ENCODE peak calls at places on chromosome 2, in four cellular contexts. S is H1, J is GM12878, Z is HepG2. I is an unnamed sample.

GRCh38 chr2:120722603-120723421 is 12.9 kb upstream of the GLI2 start:
- DNase-seq in S (no peak), J (no peak), Z (peak), I (no peak)

GRCh38 chr2:240437861-240438809 is 2.7 kb downstream of the GPC1 start:
- DNase-seq in S (no peak), J (no peak), Z (peak), I (peak)

GRCh38 chr2:10300997-10301945 is 1.4 kb upstream of the HPCAL1 start:
- DNase-seq in S (no peak), J (no peak), Z (peak), I (no peak)

GRCh38 chr2:127559454-127559853 is 24.0 kb downstream of the MYO7B start:
- DNase-seq in S (no peak), J (no peak), Z (no peak), I (no peak)

GRCh38 chr2:98658816-98659486 is 50.6 kb downstream of the UNC50 start:
- DNase-seq in S (no peak), J (no peak), Z (no peak), I (no peak)

GRCh38 chr2:12170151-12170550 is 423.7 kb downstream of the LPIN1 start:
- DNase-seq in S (no peak), J (no peak), Z (no peak), I (no peak)

GRCh38 chr2:32938934-32939333 is 7.8 kb upstream of the LTBP1 start:
- DNase-seq in S (no peak), J (no peak), Z (no peak), I (no peak)

GRCh38 chr2:208042041-208042440 is 16.7 kb upstream of the PLEKHM3 start:
- DNase-seq in S (no peak), J (no peak), Z (peak), I (no peak)

DNA sequence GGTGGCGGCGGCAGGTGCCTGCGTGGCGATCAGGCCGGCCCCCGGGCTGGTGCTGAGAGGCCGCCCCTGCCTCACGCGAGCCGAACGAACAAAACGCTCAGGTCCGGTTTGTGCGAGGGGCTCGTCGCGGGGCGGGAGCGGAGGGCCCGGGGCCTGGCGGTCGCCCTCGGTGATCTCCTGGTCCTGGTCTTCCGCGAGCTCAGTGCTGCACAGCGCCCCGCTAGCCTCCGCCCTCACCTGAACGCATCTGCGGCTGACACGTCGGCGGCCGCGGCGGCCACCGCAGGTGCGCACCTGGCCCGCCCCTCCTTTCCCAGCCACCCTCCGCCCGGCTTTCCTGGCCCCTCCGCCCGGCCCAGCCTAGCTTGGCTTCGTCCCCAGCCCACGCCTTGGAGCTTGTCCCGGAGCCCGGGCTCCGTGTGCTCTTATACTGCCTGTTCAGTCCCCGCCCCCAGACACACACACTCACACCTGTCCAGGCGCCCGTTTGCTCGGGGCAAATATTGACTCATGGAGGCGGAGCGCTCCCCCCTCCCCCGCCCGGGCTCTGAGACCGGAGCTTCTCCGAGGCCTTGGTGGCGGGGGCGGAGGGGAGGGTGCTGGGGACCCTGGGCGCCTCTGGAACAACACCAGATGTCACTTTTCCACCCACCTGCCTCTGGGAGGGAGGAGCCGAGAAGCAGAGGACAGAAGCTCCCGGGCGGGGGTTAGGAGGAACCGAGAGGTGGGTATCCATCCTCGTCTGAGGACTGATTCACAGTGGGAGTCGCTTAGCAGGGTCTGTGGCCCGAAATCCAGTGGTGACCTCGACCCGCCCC is 8.6 kb upstream of the CRYBA2 start:
- DNase-seq in S (no peak), J (no peak), Z (peak), I (peak)
- TF ChIP-seq JUND in S (no peak), J (no peak), Z (no peak), I (no peak)

DNA sequence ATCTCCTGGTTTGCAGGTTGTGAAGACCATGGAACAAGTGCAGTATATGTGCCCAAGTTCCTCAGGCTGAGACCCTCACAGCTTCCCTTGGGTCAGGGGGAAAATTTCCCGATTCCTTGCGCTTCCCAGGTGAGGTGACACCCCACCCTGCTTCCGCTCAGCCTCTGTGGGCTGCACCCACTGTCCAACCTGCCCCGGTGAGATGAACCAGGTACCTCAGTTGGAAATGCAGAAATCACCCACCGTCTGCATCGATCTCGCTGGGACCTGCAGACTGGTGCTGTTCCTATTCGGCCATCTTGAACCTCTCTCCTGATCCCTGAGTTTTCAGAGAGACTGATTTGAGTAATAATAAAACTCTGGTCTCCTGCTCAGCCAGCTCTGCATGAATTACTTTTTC is 30.6 kb downstream of the CHCHD5 start:
- DNase-seq in S (no peak), J (no peak), Z (no peak), I (no peak)
- TF ChIP-seq BRCA1 in S (no peak), J (no peak), Z (no peak), I (no peak)

GRCh38 chr2:81171447-81171846 is 866.9 kb upstream of the LRRTM1 start:
- DNase-seq in S (no peak), J (no peak), Z (no peak), I (no peak)
- TF ChIP-seq CBX5 in S (no peak), J (no peak), Z (no peak), I (no peak)

GRCh38 chr2:153917570-153917969 is 45.8 kb downstream of the GALNT13 start:
- DNase-seq in S (no peak), J (no peak), Z (no peak), I (no peak)
- TF ChIP-seq JUND in S (no peak), J (no peak), Z (no peak), I (no peak)

GRCh38 chr2:130830538-130830937 is 6.2 kb upstream of the ARHGEF4 start:
- DNase-seq in S (no peak), J (no peak), Z (no peak), I (no peak)

GRCh38 chr2:130827502-130828251 is 9.0 kb upstream of the ARHGEF4 start:
- DNase-seq in S (no peak), J (no peak), Z (no peak), I (no peak)

GRCh38 chr2:130828461-130828860 is 8.3 kb upstream of the ARHGEF4 start:
- DNase-seq in S (no peak), J (no peak), Z (no peak), I (no peak)

GRCh38 chr2:130826821-130827501 is 9.8 kb upstream of the ARHGEF4 start:
- DNase-seq in S (no peak), J (no peak), Z (no peak), I (no peak)

DNA sequence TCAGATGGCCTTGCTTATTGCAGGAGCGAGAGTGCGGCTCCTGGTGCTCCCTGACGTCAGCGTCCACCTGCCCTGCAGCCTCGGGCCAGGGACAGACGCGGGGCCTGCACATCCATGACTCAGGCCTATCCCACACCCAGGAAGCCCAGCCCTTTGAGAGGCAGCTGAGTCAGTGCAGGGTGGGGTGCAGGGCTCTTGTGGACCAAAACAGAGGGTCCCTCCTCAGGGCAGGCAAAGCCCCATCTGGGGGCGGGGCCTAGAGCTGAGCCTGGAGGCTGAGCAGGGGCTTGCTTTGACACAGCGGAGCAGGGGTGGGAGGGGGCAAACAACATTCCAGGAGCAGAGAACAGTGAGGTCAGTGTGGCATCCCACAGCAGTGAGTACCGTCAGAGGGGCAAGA is 7.7 kb upstream of the ARHGEF4 start:
- DNase-seq in S (no peak), J (no peak), Z (no peak), I (no peak)
- TF ChIP-seq BRCA1 in S (no peak), J (no peak), Z (no peak), I (no peak)

DNA sequence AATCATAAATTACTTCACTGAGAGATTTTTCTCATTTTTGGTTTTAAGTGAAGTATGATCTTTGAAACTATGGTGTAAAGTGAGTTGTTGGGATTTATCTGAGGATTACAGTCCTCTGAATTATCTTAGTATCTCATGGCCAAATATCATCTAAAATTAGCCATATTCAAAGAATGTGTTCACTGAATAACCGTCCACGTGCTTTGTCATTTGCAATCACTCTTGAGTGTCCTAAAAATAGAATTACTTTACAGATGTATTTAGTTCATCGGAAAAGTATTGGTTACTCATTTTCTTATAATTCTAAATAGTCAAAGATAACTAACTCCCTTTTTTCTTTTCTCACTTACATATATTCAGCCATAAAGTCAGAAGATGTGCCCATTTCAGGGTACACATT is 141.2 kb downstream of the RTN4 start:
- DNase-seq in S (no peak), J (no peak), Z (no peak), I (no peak)
- TF ChIP-seq CBX5 in S (no peak), J (no peak), Z (no peak), I (no peak)